ENCODE peak calls at places on chromosomes 4 and X, in nine cellular contexts. M is thyroid gland; U is GM10248; E is psoas muscle; Y is bronchial epithelial cell; S is IMR-90; L is CD8-positive, alpha-beta T cell; J is pancreas; H is WTC11. V is an unnamed sample.

GRCh38 chr4:21765810-21766407 is 182.7 kb downstream of the KCNIP4 start:
- DNase-seq in M (peak), U (peak), E (no peak), Y (peak), S (peak), L (peak), J (peak), H (peak), V (no peak)

GRCh38 chr4:141587897-141588296 is 48.5 kb upstream of the IL15 start:
- DNase-seq in M (no peak), U (no peak), E (no peak), Y (peak), S (peak), L (no peak), J (no peak), H (no peak), V (no peak)

GRCh38 chrX:109172091-109172602 is 309.7 kb downstream of the GUCY2F start:
- DNase-seq in M (no peak), U (no peak), E (no peak), Y (no peak), S (no peak), L (no peak), J (no peak), H (no peak), V (no peak)

GRCh38 chr4:27145556-27145955 is 284.9 kb downstream of the STIM2 start:
- DNase-seq in M (no peak), U (no peak), E (no peak), Y (no peak), S (no peak), L (no peak), J (no peak), H (no peak), V (no peak)

GRCh38 chrX:40299028-40299479 is 201.3 kb upstream of the BCOR start:
- DNase-seq in M (no peak), U (no peak), E (no peak), Y (no peak), S (no peak), L (no peak), J (no peak), H (peak), V (no peak)

GRCh38 chrX:7514871-7515599 is 327.9 kb upstream of the VCX start:
- DNase-seq in M (no peak), U (no peak), E (peak), Y (peak), S (no peak), L (no peak), J (no peak), H (no peak), V (no peak)

GRCh38 chr4:85747871-85748491 is 273.0 kb downstream of the ARHGAP24 start:
- DNase-seq in M (peak), U (peak), E (no peak), Y (peak), S (peak), L (no peak), J (peak), H (peak), V (peak)

GRCh38 chrX:106467943-106468342 is 143.8 kb upstream of the RADX start:
- DNase-seq in M (no peak), U (no peak), E (no peak), Y (no peak), S (no peak), L (no peak), J (no peak), H (no peak), V (no peak)

GRCh38 chr4:30950737-30951136 is 230.6 kb downstream of the PCDH7 start:
- DNase-seq in M (no peak), U (no peak), E (no peak), Y (peak), S (no peak), L (no peak), J (no peak), H (no peak), V (no peak)

GRCh38 chrX:53716328-53717088 is 30.0 kb upstream of the HUWE1 start:
- DNase-seq in M (no peak), U (no peak), E (no peak), Y (peak), S (peak), L (peak), J (no peak), H (no peak), V (no peak)

GRCh38 chr4:100100985-100101384 is 89.3 kb downstream of the DDIT4L start:
- DNase-seq in M (no peak), U (no peak), E (no peak), Y (no peak), S (no peak), L (no peak), J (no peak), H (no peak), V (no peak)

GRCh38 chr4:152850377-152850776 is 70.6 kb downstream of the ARFIP1 start:
- DNase-seq in M (peak), U (no peak), E (peak), Y (peak), S (peak), L (peak), J (no peak), H (peak), V (no peak)

GRCh38 chr4:64713256-64713840 is 304.1 kb upstream of the TECRL start:
- DNase-seq in M (no peak), U (peak), E (no peak), Y (peak), S (peak), L (no peak), J (no peak), H (no peak), V (no peak)

GRCh38 chrX:153336128-153336894 is 2.4 kb downstream of the ZNF275 start:
- DNase-seq in M (no peak), U (peak), E (no peak), Y (peak), S (no peak), L (no peak), J (no peak), H (no peak), V (no peak)

GRCh38 chr4:153931804-153932203 is 142.9 kb upstream of the SFRP2 start:
- DNase-seq in M (no peak), U (no peak), E (no peak), Y (peak), S (no peak), L (no peak), J (no peak), H (no peak), V (no peak)

GRCh38 chr4:140095694-140096482 is 58.1 kb downstream of the MAML3 start:
- DNase-seq in M (peak), U (no peak), E (peak), Y (peak), S (peak), L (peak), J (no peak), H (no peak), V (no peak)

GRCh38 chrX:100681581-100681980 is 37.6 kb downstream of the SRPX2 start:
- DNase-seq in M (no peak), U (no peak), E (no peak), Y (no peak), S (no peak), L (no peak), J (no peak), H (no peak), V (no peak)

GRCh38 chrX:97529801-97530200 is 646.1 kb downstream of the RPA4 start:
- DNase-seq in M (no peak), U (no peak), E (no peak), Y (no peak), S (peak), L (no peak), J (no peak), H (no peak), V (no peak)

GRCh38 chr4:152709675-152710438 is 30.1 kb upstream of the TMEM154 start:
- DNase-seq in M (no peak), U (peak), E (no peak), Y (peak), S (no peak), L (no peak), J (no peak), H (peak), V (no peak)

GRCh38 chrX:43949669-43950068 is 23.5 kb downstream of the NDP start:
- DNase-seq in M (peak), U (no peak), E (peak), Y (no peak), S (no peak), L (peak), J (peak), H (peak), V (no peak)

GRCh38 chr4:39521253-39521908 is 5.9 kb downstream of the UGDH start:
- DNase-seq in M (no peak), U (no peak), E (no peak), Y (no peak), S (peak), L (no peak), J (no peak), H (no peak), V (no peak)

GRCh38 chr4:56606385-56606784 is 74.7 kb downstream of the HOPX start:
- DNase-seq in M (no peak), U (no peak), E (no peak), Y (no peak), S (no peak), L (no peak), J (no peak), H (no peak), V (no peak)

GRCh38 chr4:128068927-128069326 is 7.8 kb downstream of the LARP1B start:
- DNase-seq in M (no peak), U (no peak), E (no peak), Y (peak), S (peak), L (no peak), J (no peak), H (peak), V (no peak)

GRCh38 chrX:110803506-110803905 is 7.9 kb upstream of the CHRDL1 start:
- DNase-seq in M (no peak), U (no peak), E (no peak), Y (peak), S (peak), L (no peak), J (no peak), H (no peak), V (no peak)

GRCh38 chr4:173685324-173685723 is 155.3 kb upstream of the HAND2 start:
- DNase-seq in M (no peak), U (no peak), E (no peak), Y (no peak), S (peak), L (no peak), J (no peak), H (no peak), V (no peak)
- TF ChIP-seq CTCF in M (no peak), U (no peak), E (no peak), Y (no peak), S (no peak), L (no peak), J (no peak), H (no peak), V (no peak)

DNA sequence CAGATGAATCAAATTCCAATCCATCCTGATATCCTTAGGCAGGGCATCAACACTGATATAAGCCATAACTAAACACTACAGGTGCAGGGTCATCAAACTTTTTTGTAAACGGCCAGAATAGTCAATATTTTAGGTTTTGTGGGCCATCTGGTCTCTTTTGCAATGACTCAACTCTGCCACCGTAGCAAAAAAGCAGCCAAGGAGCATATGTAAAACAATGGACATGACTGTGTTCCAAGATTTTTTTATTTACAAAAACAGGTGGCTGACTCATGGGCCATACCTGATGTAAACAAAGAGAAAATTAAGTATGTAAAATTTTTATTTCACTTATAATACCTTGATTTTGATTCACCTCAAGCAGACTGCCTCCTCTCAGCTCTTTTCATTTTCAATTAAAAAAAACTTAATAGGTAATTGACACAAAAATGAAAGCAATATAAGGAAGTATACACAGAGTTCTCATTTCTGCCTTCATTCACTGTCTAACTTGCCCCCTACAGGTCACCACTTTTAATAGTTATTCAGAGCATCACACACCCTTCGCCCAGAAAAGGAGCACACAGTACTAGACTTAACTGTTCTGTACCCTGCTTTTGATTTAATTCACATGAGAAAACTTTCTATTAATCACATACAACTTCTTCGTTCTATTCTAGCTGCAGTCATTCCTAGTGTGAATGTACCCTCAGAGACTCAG is 35.3 kb upstream of the GPM6B start:
- DNase-seq in M (no peak), U (peak), E (no peak), Y (peak), S (no peak), L (no peak), J (no peak), H (no peak), V (no peak)
- TF ChIP-seq CTCF in M (no peak), U (no peak), E (no peak), Y (no peak), S (no peak), L (no peak), J (no peak), H (no peak), V (no peak)

DNA sequence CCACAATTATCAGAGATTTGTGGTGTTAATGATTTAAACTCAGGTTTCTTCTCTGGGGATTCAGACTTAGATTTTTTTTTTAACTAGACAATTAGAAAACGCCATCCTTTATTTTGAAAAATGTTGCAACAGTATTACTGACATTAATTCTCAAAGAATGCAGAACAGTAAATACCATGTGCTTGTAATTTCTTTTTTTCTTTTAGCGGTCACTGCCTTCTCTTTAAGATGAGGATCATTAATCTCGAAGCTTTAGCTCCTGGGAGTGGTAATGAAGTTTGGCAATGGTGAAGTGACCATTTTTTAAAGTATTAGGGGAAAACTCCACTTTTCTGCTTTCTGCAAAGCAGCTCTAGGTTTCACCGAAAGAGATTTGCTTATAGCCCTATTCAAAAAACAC is 164.0 kb upstream of the MBNL3 start:
- DNase-seq in M (no peak), U (no peak), E (no peak), Y (no peak), S (no peak), L (no peak), J (no peak), H (no peak), V (no peak)
- TF ChIP-seq CTCF in M (no peak), U (no peak), E (no peak), Y (no peak), S (no peak), L (no peak), J (no peak), H (no peak), V (no peak)

DNA sequence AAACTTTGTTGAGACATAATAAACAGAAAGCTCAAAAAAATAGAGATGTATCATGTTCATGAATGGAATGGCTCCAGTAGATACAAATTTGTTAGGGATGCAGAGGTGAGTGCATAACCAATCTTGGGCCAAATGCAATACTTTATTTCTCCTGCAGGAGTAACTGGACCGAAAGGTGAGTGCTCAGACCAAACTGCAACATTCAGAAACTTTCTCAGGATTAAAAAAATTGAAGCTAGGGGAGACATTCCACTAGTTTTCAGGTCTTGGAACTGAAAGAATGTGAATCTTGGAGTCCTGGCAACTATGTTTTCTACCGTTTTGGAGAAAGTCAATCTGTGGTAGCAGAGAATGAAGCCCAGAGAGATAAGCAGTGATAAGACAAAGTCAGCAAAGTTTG is 21.2 kb upstream of the LCORL start:
- DNase-seq in M (no peak), U (no peak), E (no peak), Y (no peak), S (no peak), L (no peak), J (no peak), H (no peak), V (no peak)
- TF ChIP-seq CTCF in M (no peak), U (no peak), E (no peak), Y (peak), S (no peak), L (peak), J (no peak), H (peak), V (no peak)

DNA sequence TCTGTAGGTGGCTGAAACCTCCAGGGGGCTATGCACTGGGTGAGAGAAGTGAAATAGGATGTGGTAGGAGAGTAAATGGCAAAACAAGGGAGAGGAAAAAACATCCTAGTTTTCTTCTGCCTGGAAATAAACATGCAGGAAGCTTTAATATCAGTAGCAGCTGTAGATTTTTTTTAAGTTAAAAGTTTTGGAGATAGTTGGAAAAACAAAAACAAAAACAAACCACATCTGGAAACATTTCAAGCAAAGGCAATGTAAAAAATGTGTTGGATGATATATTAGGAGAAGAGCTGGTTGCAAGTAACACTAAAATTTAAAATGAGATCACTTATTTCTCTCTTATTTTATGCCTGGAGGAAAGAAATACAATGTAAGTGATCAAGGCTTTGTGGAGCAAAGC is 388.0 kb downstream of the SPRY1 start:
- DNase-seq in M (no peak), U (no peak), E (no peak), Y (no peak), S (no peak), L (no peak), J (no peak), H (no peak), V (no peak)
- TF ChIP-seq CTCF in M (no peak), U (no peak), E (no peak), Y (no peak), S (no peak), L (no peak), J (no peak), H (no peak), V (no peak)

GRCh38 chr4:111136438-111136837 is 513.6 kb upstream of the PITX2 start:
- DNase-seq in M (no peak), U (no peak), E (no peak), Y (peak), S (peak), L (no peak), J (no peak), H (no peak), V (no peak)
- TF ChIP-seq CTCF in M (no peak), U (no peak), E (peak), Y (no peak), S (peak), L (no peak), J (no peak), H (no peak), V (peak)

GRCh38 chrX:78029663-78030062 is 60.2 kb upstream of the PGAM4 start:
- DNase-seq in M (no peak), U (peak), E (no peak), Y (peak), S (peak), L (no peak), J (peak), H (peak), V (no peak)
- TF ChIP-seq CTCF in M (no peak), U (peak), E (peak), Y (peak), S (peak), L (no peak), J (peak), H (no peak), V (peak)

GRCh38 chr4:52103314-52103713 is 52.2 kb downstream of the SPATA18 start:
- DNase-seq in M (no peak), U (no peak), E (no peak), Y (peak), S (no peak), L (no peak), J (no peak), H (no peak), V (no peak)
- TF ChIP-seq CTCF in M (no peak), U (no peak), E (peak), Y (no peak), S (peak), L (no peak), J (no peak), H (no peak), V (peak)

DNA sequence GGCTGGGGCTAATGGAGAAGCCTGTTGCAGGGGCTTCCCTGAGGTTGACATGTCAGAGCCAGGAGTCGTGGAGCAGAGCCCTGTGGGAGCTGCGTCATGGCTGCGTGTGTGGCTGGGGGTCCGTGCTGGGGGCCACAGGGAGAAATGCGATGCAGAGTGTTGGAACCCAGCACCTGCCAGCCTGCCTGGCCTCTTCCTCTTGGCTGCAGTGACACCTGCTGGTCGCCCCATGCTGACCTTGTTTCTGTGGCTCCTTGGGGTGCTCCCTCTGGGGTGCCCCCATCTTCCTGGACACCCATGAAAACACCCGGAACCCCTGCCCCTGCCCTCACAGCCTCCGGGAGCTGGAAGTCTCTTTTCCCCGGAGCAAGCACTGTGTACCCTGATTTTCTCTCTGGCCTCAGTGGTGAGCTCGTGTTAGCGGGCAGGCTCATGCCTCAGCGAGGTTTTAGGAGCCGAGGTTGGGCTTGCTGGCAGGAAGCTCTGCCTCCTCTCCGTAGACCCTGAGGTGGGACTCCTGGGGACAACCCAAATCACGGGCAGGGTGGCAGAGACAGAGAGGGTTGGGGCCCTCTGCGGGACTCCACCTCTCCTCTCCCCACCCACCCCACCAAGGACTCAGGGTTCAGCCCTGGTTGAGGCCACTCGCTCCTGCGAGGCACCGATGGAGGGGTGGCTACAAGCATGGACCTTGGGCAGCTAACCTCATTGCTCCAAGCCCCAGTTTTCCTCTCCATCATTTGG is 103.8 kb downstream of the SORCS2 start:
- DNase-seq in M (peak), U (peak), E (peak), Y (no peak), S (peak), L (no peak), J (peak), H (peak), V (no peak)
- TF ChIP-seq CTCF in M (no peak), U (peak), E (peak), Y (peak), S (peak), L (no peak), J (peak), H (no peak), V (peak)

V was measured in D721Med.